ENCODE peak calls at places on chromosomes 11 and 22, in ten cellular contexts. R is IMR-90; F is pancreas; Q is epithelial cell of esophagus; N is fibroblast of mammary gland; A is ureter; H is GOT3; B is stimulated activated CD8-positive, alpha-beta memory T cell treated with anti-CD3 and anti-CD28 coated beads, Interleukin-2, amount 100 ng/mL, for 1 hour; I is neural crest cell; L is stimulated activated CD4-positive, alpha-beta T cell treated with anti-CD3 and anti-CD28 coated beads, Interleukin-12 subunit alpha, Interleukin-12 subunit beta, amount 100 ng/mL, for 24 hours. V is an unnamed sample.

GRCh38 chr11:107713009-107713408 is 1.2 kb upstream of the SLN start:
- DNase-seq in L (no peak), I (no peak), B (no peak), H (no peak), N (no peak), Q (no peak), A (no peak), F (no peak), R (no peak), V (no peak)

GRCh38 chr11:3135491-3136440 is 29.3 kb downstream of the OSBPL5 start:
- DNase-seq in H (no peak), A (no peak), I (no peak), R (no peak), F (no peak), L (no peak), N (no peak), Q (no peak), B (no peak), V (no peak)

GRCh38 chr11:507727-508515 is 879 bp upstream of the RNH1 start:
- DNase-seq in B (no peak), A (peak; percentile 43), Q (no peak), H (no peak), F (no peak), N (no peak), R (no peak), L (no peak), I (no peak), V (no peak)

GRCh38 chr11:63445720-63446119 is 45.2 kb downstream of the PLAAT5 start:
- DNase-seq in H (no peak), A (no peak), F (no peak), N (peak; percentile 66), L (no peak), R (peak; percentile 42), I (no peak), Q (peak; percentile 69), B (no peak), V (no peak)

GRCh38 chr11:45924036-45924915 is 1.8 kb downstream of the LARGE2 start:
- DNase-seq in R (no peak), I (no peak), Q (no peak), F (peak; percentile 15), L (no peak), H (no peak), A (peak; percentile 45), N (no peak), B (no peak), V (no peak)

GRCh38 chr11:9096427-9096826 is 5.0 kb upstream of the SCUBE2 start:
- DNase-seq in H (no peak), A (no peak), I (no peak), B (no peak), R (no peak), L (no peak), N (no peak), Q (no peak), F (no peak), V (no peak)

GRCh38 chr22:19035474-19036228 is 86.6 kb downstream of the DGCR2 start:
- DNase-seq in Q (no peak), B (no peak), F (no peak), H (no peak), L (no peak), I (no peak), N (no peak), R (no peak), A (peak; percentile 37), V (no peak)

GRCh38 chr11:119340335-119341221 is at the start of gene C1QTNF5:
- DNase-seq in N (peak; percentile 67), B (no peak), A (peak; percentile 87), F (peak; percentile 64), H (no peak), L (no peak), I (no peak), R (peak; percentile 57), Q (no peak), V (no peak)

GRCh38 chr11:78319453-78319955 is 98.1 kb downstream of the GAB2 start:
- DNase-seq in H (no peak), A (no peak), L (no peak), I (no peak), Q (no peak), N (peak; percentile 45), R (peak; percentile 69), B (no peak), F (no peak), V (no peak)

GRCh38 chr11:62671604-62672528 is at the start of the genes LBHD1 and UQCC3:
- DNase-seq in A (peak; percentile 86), N (peak; percentile 86), Q (peak; percentile 90), L (peak; percentile 69), F (peak; percentile 82), B (peak; percentile 58), R (peak; percentile 85), I (peak; percentile 72), H (peak; percentile 37), V (peak; percentile 95)